ENCODE peak calls at places on chromosomes 1 and 21, in seven cellular contexts. Y, U, S, L, A, I and R are unnamed samples.
A peak's percentile ranks its signal among the peaks of the same experiment; 100 is the strongest.

GRCh38 chr1:26356106-26356505 is 2.2 kb upstream of the CRYBG2 start:
- DNase-seq in Y (no peak), U (no peak), S (no peak), L (no peak), A (no peak), I (no peak), R (no peak)

GRCh38 chr1:92323473-92324453 is 24.9 kb downstream of the RPAP2 start:
- DNase-seq in Y (no peak), U (no peak), S (no peak), L (no peak), A (no peak), I (no peak), R (no peak)

GRCh38 chr1:218516526-218516925 is 171.4 kb downstream of the TGFB2 start:
- DNase-seq in Y (no peak), U (no peak), S (no peak), L (no peak), A (no peak), I (no peak), R (no peak)

GRCh38 chr21:42463861-42464515 is 32.0 kb downstream of the RSPH1 start:
- DNase-seq in Y (peak; percentile 68), U (peak; percentile 92), S (no peak), L (no peak), A (no peak), I (peak; percentile 92), R (peak; percentile 84)

GRCh38 chr1:91997607-91998195 is 32.1 kb upstream of the EPHX4 start:
- DNase-seq in Y (peak; percentile 76), U (peak; percentile 50), S (peak; percentile 58), L (peak; percentile 54), A (peak; percentile 43), I (peak; percentile 33), R (peak; percentile 67)

GRCh38 chr1:154288694-154289093 is 16.3 kb downstream of the HAX1 start:
- DNase-seq in Y (peak; percentile 54), U (no peak), S (no peak), L (no peak), A (no peak), I (no peak), R (no peak)

GRCh38 chr1:88774151-88774556 is 90.1 kb downstream of the PKN2 start:
- DNase-seq in Y (peak; percentile 91), U (no peak), S (peak; percentile 84), L (no peak), A (no peak), I (peak; percentile 95), R (peak; percentile 88)

GRCh38 chr1:61011514-61012263 is 70.7 kb upstream of the NFIA start:
- DNase-seq in Y (no peak), U (no peak), S (no peak), L (no peak), A (no peak), I (no peak), R (no peak)

GRCh38 chr1:206002833-206003532 is at the start of gene RAB7B:
- DNase-seq in Y (peak; percentile 41), U (no peak), S (peak; percentile 69), L (no peak), A (no peak), I (no peak), R (no peak)

GRCh38 chr1:223844962-223845809 is 561 bp downstream of the TP53BP2 start:
- DNase-seq in Y (peak; percentile 55), U (peak; percentile 59), S (peak; percentile 86), L (peak; percentile 76), A (peak; percentile 30), I (no peak), R (peak; percentile 41)

GRCh38 chr1:61076728-61077675 is 5.4 kb upstream of the NFIA start:
- DNase-seq in Y (peak; percentile 93), U (peak; percentile 96), S (peak; percentile 92), L (peak; percentile 96), A (peak; percentile 88), I (peak; percentile 82), R (peak; percentile 97)

GRCh38 chr1:16143566-16144324 is 12.1 kb downstream of the EPHA2 start:
- DNase-seq in Y (peak; percentile 96), U (no peak), S (peak; percentile 89), L (no peak), A (no peak), I (peak; percentile 88), R (no peak)

GRCh38 chr1:184118051-184118450 is 66.5 kb downstream of the TSEN15 start:
- DNase-seq in Y (peak; percentile 68), U (no peak), S (peak; percentile 26), L (no peak), A (no peak), I (no peak), R (no peak)

GRCh38 chr1:82775402-82776000 is 974.8 kb downstream of the ADGRL2 start:
- DNase-seq in Y (peak; percentile 85), U (peak; percentile 33), S (peak; percentile 41), L (peak; percentile 58), A (peak; percentile 34), I (peak; percentile 6), R (peak; percentile 93)
- TF ChIP-seq EZH2phosphoT487 in Y (no peak), U (no peak), S (no peak), L (no peak), A (no peak), I (no peak), R (no peak)

GRCh38 chr1:45684402-45684801 is 1.9 kb downstream of the GPBP1L1 start:
- DNase-seq in Y (no peak), U (no peak), S (no peak), L (no peak), A (no peak), I (no peak), R (no peak)

GRCh38 chr1:45679123-45679522 is 7.2 kb downstream of the GPBP1L1 start:
- DNase-seq in Y (peak; percentile 35), U (no peak), S (no peak), L (no peak), A (no peak), I (no peak), R (peak; percentile 36)

GRCh38 chr1:45685308-45686080 is 839 bp downstream of the GPBP1L1 start:
- DNase-seq in Y (peak; percentile 15), U (peak; percentile 21), S (peak; percentile 7), L (peak; percentile 9), A (no peak), I (no peak), R (peak; percentile 22)

GRCh38 chr1:45686081-45687013 is at the start of gene GPBP1L1:
- DNase-seq in Y (peak; percentile 94), U (peak; percentile 97), S (peak; percentile 99), L (peak; percentile 98), A (peak; percentile 99), I (peak; percentile 91), R (peak; percentile 97)

GRCh38 chr1:45682942-45683341 is 3.4 kb downstream of the GPBP1L1 start:
- DNase-seq in Y (no peak), U (no peak), S (no peak), L (no peak), A (no peak), I (no peak), R (no peak)
- H3K4me3 ChIP-seq in Y (no peak overlapping the region), U (no peak overlapping the region), S (no peak overlapping the region), L (peak overlapping the region; percentile 9), A (no peak overlapping the region), I (no peak overlapping the region), R (peak overlapping the region; percentile 1)

GRCh38 chr21:34543017-34543416 is 31.0 kb upstream of the KCNE1 start:
- DNase-seq in Y (no peak), U (no peak), S (no peak), L (no peak), A (no peak), I (no peak), R (no peak)

GRCh38 chr21:34544032-34544496 is 32.1 kb upstream of the KCNE1 start:
- DNase-seq in Y (peak; percentile 93), U (peak; percentile 77), S (peak; percentile 91), L (peak; percentile 53), A (peak; percentile 72), I (peak; percentile 80), R (peak; percentile 92)

GRCh38 chr21:34548782-34549376 is 36.9 kb upstream of the KCNE1 start:
- DNase-seq in Y (no peak), U (no peak), S (no peak), L (no peak), A (no peak), I (no peak), R (no peak)

GRCh38 chr21:34546556-34546955 is 34.5 kb upstream of the KCNE1 start:
- DNase-seq in Y (no peak), U (no peak), S (no peak), L (no peak), A (no peak), I (no peak), R (no peak)

DNA sequence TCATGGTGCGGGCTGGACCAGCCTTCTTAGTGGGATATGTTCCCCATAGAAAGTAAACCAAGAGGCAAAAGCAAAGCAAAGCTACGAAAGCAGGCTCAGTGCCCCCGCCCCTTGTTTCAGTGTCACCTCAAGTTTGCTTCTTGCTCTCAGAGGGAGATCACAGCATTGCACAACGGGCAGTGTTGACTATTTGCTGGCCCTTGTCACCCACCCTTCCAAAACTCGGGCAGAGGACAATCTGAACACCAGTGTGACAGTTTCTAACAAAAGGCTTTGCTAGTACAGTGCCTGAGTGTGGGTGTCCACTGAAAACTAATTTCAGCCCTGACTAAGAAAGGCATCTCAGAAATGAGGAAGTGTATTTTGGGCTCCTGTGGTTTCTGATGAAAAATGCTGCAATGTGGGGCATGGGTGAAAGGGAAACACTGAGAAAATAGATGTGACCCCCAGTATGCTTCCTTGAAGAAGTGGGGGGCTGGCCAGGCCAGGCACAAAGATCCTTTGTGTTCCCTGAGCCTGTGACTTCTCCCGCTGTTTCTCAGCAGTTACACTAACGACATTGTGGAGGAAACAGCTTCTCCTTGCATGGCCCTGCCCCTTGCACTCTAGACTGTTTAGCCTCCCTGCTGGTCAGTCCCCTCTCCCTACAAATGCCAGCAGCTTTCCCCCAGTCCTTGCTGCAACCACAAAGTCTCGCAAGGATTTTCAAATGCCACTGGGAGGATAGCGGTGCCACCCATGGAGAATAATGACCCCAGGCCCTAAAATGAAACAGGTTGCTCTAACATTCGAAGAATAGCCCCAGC is 33.3 kb upstream of the KCNE1 start:
- DNase-seq in Y (peak; percentile 65), U (peak; percentile 74), S (peak; percentile 53), L (peak; percentile 53), A (no peak), I (peak; percentile 40), R (peak; percentile 26)
- H3K27ac ChIP-seq in Y (peak overlapping the region; percentile 53), U (peak overlapping the region; percentile 37), S (peak overlapping the region; percentile 72), L (no peak overlapping the region), A (peak overlapping the region; percentile 67), I (peak overlapping the region; percentile 44), R (no peak overlapping the region)

DNA sequence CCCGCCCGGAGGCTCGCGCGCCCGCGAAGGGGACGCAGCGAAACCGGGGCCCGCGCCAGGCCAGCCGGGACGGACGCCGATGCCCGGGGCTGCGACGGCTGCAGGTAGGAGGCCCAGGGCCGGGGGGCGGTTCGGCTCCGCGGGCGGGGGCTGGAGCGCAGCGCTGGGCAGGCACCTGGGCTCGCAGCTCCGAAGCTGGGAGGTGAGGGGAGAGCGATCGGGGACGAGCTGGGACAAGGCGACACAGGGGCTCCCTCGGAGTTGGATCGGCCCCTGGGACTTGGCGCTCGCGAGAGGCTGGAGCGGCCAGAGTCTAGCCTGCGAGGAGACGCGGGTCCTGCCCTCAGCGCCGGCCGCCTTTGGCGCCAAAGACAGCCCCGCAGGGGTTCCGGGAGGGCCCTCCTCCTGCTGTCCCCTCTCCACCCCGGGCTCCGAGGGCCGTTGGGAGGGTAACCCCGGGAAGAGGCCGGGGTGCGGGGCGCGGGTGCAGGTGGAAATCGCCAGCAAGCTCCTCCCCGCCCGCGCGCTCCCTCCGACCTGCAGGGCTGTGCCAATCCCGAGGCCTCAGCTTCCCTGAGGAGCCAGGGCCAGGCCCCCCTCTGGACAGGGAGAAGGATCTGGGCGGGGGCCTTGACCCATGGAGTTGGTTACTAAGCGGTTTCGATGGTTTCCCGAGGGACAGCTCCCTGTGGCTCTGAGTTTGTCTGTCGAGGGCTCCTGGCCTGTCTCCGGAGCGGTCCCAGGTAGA is 396 bp downstream of the TP73 start:
- DNase-seq in Y (no peak), U (no peak), S (no peak), L (peak; percentile 54), A (peak; percentile 76), I (peak; percentile 18), R (peak; percentile 62)
- TF ChIP-seq EZH2phosphoT487 in Y (no peak), U (no peak), S (no peak), L (peak; percentile 82), A (no peak), I (no peak), R (no peak)